ENCODE peak calls at places on chromosomes 5 and 9, in seven cellular contexts. F is MM.1S, B is SK-N-SH, X is OCI-LY7, U is PC-9, W is GM23248, H is HCT116. Q is an unnamed sample. For H3K9me2, the result is how much of the 10 kb centered on the place peaks cover.

GRCh38 chr5:65825388-65826328 is 100.7 kb upstream of the ERBIN start:
- DNase-seq in F (peak), B (no peak), X (peak), U (no peak), W (no peak), H (no peak), Q (peak)

GRCh38 chr9:4160284-4160683 is 139.6 kb downstream of the GLIS3 start:
- DNase-seq in F (no peak), B (no peak), X (no peak), U (no peak), W (no peak), H (no peak), Q (no peak)

GRCh38 chr5:144102979-144103378 is 67.5 kb downstream of the YIPF5 start:
- DNase-seq in F (no peak), B (no peak), X (no peak), U (no peak), W (no peak), H (no peak), Q (no peak)

GRCh38 chr5:96584712-96585111 is 77.5 kb upstream of the CAST start:
- DNase-seq in F (no peak), B (no peak), X (peak), U (no peak), W (no peak), H (no peak), Q (peak)

GRCh38 chr5:169970911-169971436 is 9.3 kb downstream of the INSYN2B start:
- DNase-seq in F (no peak), B (peak), X (no peak), U (peak), W (peak), H (no peak), Q (no peak)

GRCh38 chr5:31144364-31144763 is 49.1 kb upstream of the CDH6 start:
- DNase-seq in F (no peak), B (no peak), X (no peak), U (no peak), W (no peak), H (no peak), Q (no peak)

GRCh38 chr5:111512026-111512405 is 319 bp downstream of the STARD4 start:
- DNase-seq in F (peak), B (no peak), X (no peak), U (no peak), W (peak), H (no peak), Q (no peak)

GRCh38 chr9:126661521-126662251 is 48.0 kb downstream of the LMX1B start:
- DNase-seq in F (no peak), B (no peak), X (no peak), U (peak), W (peak), H (peak), Q (no peak)

GRCh38 chr5:171143926-171144325 is 165.1 kb upstream of the TLX3 start:
- DNase-seq in F (no peak), B (no peak), X (no peak), U (no peak), W (no peak), H (no peak), Q (no peak)

GRCh38 chr5:107680799-107681198 is 10.1 kb upstream of the EFNA5 start:
- DNase-seq in F (no peak), B (no peak), X (no peak), U (no peak), W (no peak), H (no peak), Q (no peak)

GRCh38 chr5:7218146-7218545 is 177.8 kb upstream of the ADCY2 start:
- DNase-seq in F (no peak), B (no peak), X (no peak), U (no peak), W (no peak), H (no peak), Q (no peak)

GRCh38 chr9:137169764-137170460 is at the start of gene LRRC26:
- DNase-seq in F (no peak), B (no peak), X (no peak), U (no peak), W (no peak), H (no peak), Q (no peak)

GRCh38 chr5:111411321-111411720 is 101.0 kb downstream of the STARD4 start:
- DNase-seq in F (no peak), B (no peak), X (no peak), U (no peak), W (peak), H (no peak), Q (no peak)

GRCh38 chr5:54990751-54991349 is 5.5 kb upstream of the ESM1 start:
- DNase-seq in F (no peak), B (no peak), X (no peak), U (no peak), W (peak), H (no peak), Q (no peak)

GRCh38 chr9:127089639-127090081 is 32.8 kb downstream of the ANGPTL2 start:
- DNase-seq in F (no peak), B (no peak), X (no peak), U (no peak), W (no peak), H (no peak), Q (no peak)

GRCh38 chr9:74742792-74743389 is 144.8 kb downstream of the TRPM6 start:
- DNase-seq in F (peak), B (peak), X (no peak), U (peak), W (peak), H (peak), Q (peak)

GRCh38 chr5:129135633-129136032 is 41.1 kb downstream of the ISOC1 start:
- DNase-seq in F (peak), B (no peak), X (peak), U (no peak), W (no peak), H (peak), Q (peak)

GRCh38 chr5:93611900-93612898 is 29.2 kb downstream of the NR2F1 start:
- DNase-seq in F (no peak), B (peak), X (no peak), U (peak), W (peak), H (no peak), Q (no peak)

GRCh38 chr9:134858051-134858841 is 22.4 kb upstream of the FCN2 start:
- DNase-seq in F (no peak), B (no peak), X (no peak), U (peak), W (peak), H (no peak), Q (no peak)

GRCh38 chr9:16715404-16715803 is 155.1 kb downstream of the BNC2 start:
- DNase-seq in F (no peak), B (no peak), X (no peak), U (no peak), W (peak), H (no peak), Q (no peak)

GRCh38 chr5:90932052-90932699 is 373.6 kb downstream of the ADGRV1 start:
- DNase-seq in F (peak), B (peak), X (peak), U (peak), W (peak), H (peak), Q (peak)

GRCh38 chr9:138102246-138103051 is 224.9 kb downstream of the CACNA1B start:
- DNase-seq in F (no peak), B (peak), X (no peak), U (no peak), W (no peak), H (no peak), Q (no peak)

GRCh38 chr5:77337716-77338115 is 127.2 kb downstream of the PDE8B start:
- DNase-seq in F (no peak), B (peak), X (no peak), U (no peak), W (no peak), H (no peak), Q (no peak)

GRCh38 chr5:173867173-173867679 is 20.9 kb upstream of the CPEB4 start:
- DNase-seq in F (no peak), B (no peak), X (no peak), U (no peak), W (no peak), H (no peak), Q (no peak)

GRCh38 chr5:173869316-173869715 is 18.8 kb upstream of the CPEB4 start:
- DNase-seq in F (no peak), B (no peak), X (no peak), U (no peak), W (no peak), H (no peak), Q (no peak)

GRCh38 chr5:173864126-173865075 is 23.7 kb upstream of the CPEB4 start:
- DNase-seq in F (no peak), B (no peak), X (no peak), U (no peak), W (no peak), H (no peak), Q (no peak)

GRCh38 chr5:173868096-173868879 is 19.9 kb upstream of the CPEB4 start:
- DNase-seq in F (no peak), B (no peak), X (no peak), U (peak), W (no peak), H (no peak), Q (no peak)

GRCh38 chr5:173866249-173867172 is 21.6 kb upstream of the CPEB4 start:
- DNase-seq in F (no peak), B (no peak), X (no peak), U (no peak), W (no peak), H (no peak), Q (no peak)
- H2AFZ ChIP-seq in F (no peak), B (no peak), X (no peak), U (no peak), W (no peak), H (no peak), Q (no peak)

DNA sequence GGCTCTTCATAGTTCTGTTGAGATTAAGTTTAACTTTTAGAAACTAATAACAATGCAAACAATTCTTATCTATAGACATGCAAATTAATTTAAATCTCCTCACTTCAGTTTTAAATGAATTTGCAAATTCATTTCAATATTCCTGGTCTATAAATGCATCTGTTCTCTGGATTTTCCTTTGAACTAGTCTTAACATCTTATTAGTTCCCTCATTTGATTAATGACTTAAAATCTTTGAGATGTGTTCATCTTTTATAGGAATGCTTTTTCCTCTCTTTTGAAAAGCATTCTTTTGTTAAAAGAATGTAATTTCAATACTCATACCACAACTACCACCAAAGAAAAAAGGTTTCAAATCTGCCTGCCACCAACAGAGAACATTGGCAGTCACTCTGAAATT is 169.4 kb downstream of the RASEF start:
- DNase-seq in F (no peak), B (no peak), X (no peak), U (no peak), W (no peak), H (no peak), Q (no peak)
- H3K9me2 ChIP-seq in F (under half), B (under half), X (under half), U (under half), W (under half), H (under half), Q (under half)

DNA sequence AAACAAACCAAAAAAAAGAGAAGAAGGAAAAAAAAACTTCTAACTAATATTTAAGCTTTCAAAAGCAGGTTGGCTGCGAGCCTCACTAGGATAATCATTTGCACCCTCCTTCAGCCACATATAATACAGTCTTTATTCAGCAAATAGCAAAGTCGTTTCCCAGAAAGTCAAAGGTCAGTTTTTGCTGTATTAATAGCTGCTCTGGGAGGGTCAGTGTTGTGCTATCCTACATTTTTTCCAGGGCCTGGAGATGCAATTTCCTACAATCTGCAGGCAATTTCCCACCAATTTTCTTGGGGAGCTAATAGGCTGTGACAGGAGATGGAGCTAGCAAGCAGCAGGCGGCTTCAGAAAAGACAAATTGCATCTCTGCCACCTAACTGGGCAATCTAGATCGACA is 136.8 kb downstream of the TLE1 start:
- DNase-seq in F (no peak), B (no peak), X (no peak), U (no peak), W (no peak), H (no peak), Q (no peak)
- H2AFZ ChIP-seq in F (no peak), B (no peak), X (no peak), U (no peak), W (no peak), H (no peak), Q (no peak)

DNA sequence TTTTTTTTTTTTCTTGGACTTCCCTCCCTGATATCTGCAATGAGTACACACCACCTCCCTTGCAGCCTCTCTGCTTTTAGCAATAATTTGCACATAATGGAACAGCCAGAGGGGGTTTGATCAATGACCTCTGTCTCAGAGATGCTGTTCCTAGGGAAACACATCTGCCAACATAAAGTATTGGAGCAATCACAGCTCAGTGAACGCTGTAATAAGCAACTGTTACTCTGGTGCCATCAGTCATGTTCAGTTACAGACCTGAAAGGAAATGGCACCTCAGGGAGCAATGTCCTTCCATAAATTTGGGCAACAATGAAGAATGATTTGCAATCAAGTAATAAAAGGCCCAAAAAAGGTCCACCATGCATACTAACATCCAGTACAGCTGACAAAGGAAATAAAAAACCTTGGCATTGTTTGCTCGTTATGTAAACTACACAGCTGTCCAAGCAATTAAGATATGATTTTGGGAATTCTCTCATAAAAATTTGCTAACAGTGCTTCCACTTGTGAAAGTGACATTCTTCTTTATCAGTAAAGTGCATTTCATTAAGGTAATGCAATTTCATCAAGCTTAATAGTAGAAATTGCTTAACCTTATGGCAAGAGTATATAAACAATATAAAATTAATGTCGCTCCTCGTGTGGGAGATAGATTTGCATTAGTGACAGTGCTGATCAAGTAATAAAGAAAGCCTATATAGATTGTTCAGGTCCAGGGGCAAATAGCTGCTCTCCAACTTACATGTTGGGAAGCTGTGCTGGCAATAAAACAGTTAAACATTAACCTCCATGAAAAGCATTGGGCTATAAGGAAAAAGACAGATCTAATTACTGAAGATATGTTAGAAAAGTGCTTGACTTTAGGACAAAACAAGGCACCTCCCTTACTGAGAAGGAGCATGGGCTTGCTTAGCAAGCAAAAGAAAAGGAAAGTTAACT is 167.7 kb downstream of the RASEF start:
- DNase-seq in F (no peak), B (peak), X (no peak), U (no peak), W (no peak), H (no peak), Q (no peak)
- H3K9me2 ChIP-seq in F (under half), B (under half), X (under half), U (under half), W (under half), H (under half), Q (under half)

GRCh38 chr9:129435272-129435671 is 185.6 kb downstream of the C9orf50 start:
- DNase-seq in F (peak), B (no peak), X (no peak), U (no peak), W (no peak), H (no peak), Q (no peak)

GRCh38 chr9:129430940-129431693 is 189.8 kb downstream of the C9orf50 start:
- DNase-seq in F (no peak), B (no peak), X (no peak), U (no peak), W (no peak), H (no peak), Q (peak)

GRCh38 chr9:129432255-129432654 is 188.6 kb downstream of the C9orf50 start:
- DNase-seq in F (no peak), B (no peak), X (no peak), U (no peak), W (no peak), H (no peak), Q (no peak)

GRCh38 chr9:129434187-129434586 is 186.7 kb downstream of the C9orf50 start:
- DNase-seq in F (no peak), B (no peak), X (no peak), U (no peak), W (no peak), H (no peak), Q (no peak)

GRCh38 chr9:129432671-129433154 is 188.2 kb downstream of the C9orf50 start:
- DNase-seq in F (no peak), B (peak), X (no peak), U (no peak), W (no peak), H (no peak), Q (no peak)
- H2AFZ ChIP-seq in F (no peak), B (no peak), X (no peak), U (no peak), W (no peak), H (no peak), Q (no peak)

GRCh38 chr5:116914869-116915504 is 340.4 kb upstream of the SEMA6A start:
- DNase-seq in F (no peak), B (no peak), X (no peak), U (no peak), W (no peak), H (no peak), Q (no peak)
- H3K9me2 ChIP-seq in F (under half), B (under half), X (under half), U (under half), W (under half), H (under half), Q (under half)

DNA sequence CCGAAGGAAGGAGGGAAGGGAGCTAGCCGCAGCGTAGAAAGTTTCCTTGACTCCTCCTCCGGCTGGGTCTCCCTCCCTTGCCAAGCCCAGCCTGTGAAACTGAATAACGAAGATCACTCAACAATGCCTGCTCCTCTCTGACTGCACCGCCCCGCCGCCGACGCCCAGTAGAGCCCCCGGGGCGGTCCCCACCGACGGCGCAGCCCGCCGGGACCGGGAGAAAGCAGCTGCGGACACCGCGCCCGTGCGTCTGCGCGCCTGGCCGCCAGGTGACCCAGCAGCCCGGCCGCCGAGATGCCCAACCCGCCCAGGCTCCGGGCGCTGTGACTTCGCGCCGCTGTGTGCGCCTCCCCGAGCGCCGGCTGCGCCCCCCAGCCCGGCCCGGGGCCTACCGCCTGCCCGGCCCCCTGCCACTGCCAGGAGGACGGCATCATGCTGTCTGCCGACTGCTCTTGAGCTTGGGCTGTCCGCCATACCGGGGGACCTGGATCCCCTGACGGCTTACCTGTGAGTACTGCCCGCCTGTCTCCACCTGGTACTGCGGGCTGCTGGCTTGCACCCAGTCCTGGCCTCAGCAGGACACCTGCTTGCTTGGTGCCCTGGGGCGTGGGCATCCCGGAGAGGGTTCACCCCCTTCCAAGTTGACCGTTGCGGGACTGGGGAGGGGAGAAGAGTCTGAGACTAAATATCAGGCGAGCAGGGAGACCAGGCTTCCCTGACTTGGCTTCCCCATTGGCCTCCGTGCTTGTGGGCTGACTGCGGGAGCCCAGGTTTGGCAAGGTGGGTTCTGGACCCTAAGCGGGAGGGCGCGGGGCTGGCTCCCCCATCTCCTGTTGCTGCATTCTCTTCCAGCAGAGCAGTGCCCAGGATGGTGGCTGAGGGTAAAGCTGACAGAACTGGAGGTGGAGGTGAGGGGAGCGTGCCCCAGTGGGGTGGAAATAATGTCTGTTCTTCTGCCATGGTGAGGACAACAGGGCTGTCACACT is 26.2 kb upstream of the SPTLC1 start:
- DNase-seq in F (peak), B (peak), X (no peak), U (peak), W (peak), H (no peak), Q (no peak)
- H2AFZ ChIP-seq in F (peak), B (peak), X (no peak), U (peak), W (peak), H (peak), Q (no peak)